ENCODE peak calls at places on chromosomes 2 and 18, in five cellular contexts. C is thyroid gland, P is tibial nerve, Y is lower leg skin, W is cardiac fibroblast. U is an unnamed sample.

GRCh38 chr2:233031556-233032500 is 644 bp upstream of the NEU2 start:
- DNase-seq in C (no peak), W (no peak), Y (no peak), P (no peak), U (no peak)

GRCh38 chr2:72150157-72150960 is 2.7 kb upstream of the CYP26B1 start:
- DNase-seq in Y (peak), W (peak), C (peak), P (peak), U (peak)

GRCh38 chr2:200378652-200379290 is 72.3 kb downstream of the SPATS2L start:
- DNase-seq in P (no peak), C (no peak), W (peak), Y (no peak), U (no peak)

GRCh38 chr2:66899648-66900047 is 464.7 kb downstream of the MEIS1 start:
- DNase-seq in P (no peak), C (no peak), W (no peak), Y (no peak), U (no peak)

GRCh38 chr2:101823347-101823791 is 125.9 kb downstream of the MAP4K4 start:
- DNase-seq in C (peak), P (peak), W (peak), Y (peak), U (no peak)

GRCh38 chr2:38386377-38386776 is 9.3 kb upstream of the ATL2 start:
- DNase-seq in Y (no peak), P (no peak), C (no peak), W (no peak), U (no peak)

GRCh38 chr2:169010633-169011460 is 20.3 kb downstream of the ABCB11 start:
- DNase-seq in P (no peak), W (peak), Y (no peak), C (no peak), U (no peak)

GRCh38 chr18:23259701-23260661 is 124.7 kb downstream of the CABLES1 start:
- DNase-seq in C (peak), W (peak), Y (peak), P (peak), U (peak)

GRCh38 chr2:147094077-147094476 is 750.8 kb upstream of the ACVR2A start:
- DNase-seq in C (no peak), P (no peak), W (no peak), Y (no peak), U (no peak)

GRCh38 chr2:241036397-241036963 is 38.1 kb downstream of the SNED1 start:
- DNase-seq in W (peak), C (peak), Y (peak), P (no peak), U (peak)

GRCh38 chr2:176584333-176584732 is 315.1 kb downstream of the MTX2 start:
- DNase-seq in C (no peak), P (no peak), Y (no peak), W (peak), U (no peak)

GRCh38 chr2:74291891-74292621 is 51.2 kb downstream of the SLC4A5 start:
- DNase-seq in P (no peak), C (peak), Y (no peak), W (no peak), U (no peak)
- TF ChIP-seq CTCF in P (no peak), C (no peak), Y (no peak), W (no peak), U (no peak)

GRCh38 chr18:74623047-74623816 is 25.6 kb downstream of the ZNF407 start:
- DNase-seq in C (peak), P (no peak), Y (no peak), W (peak), U (no peak)
- TF ChIP-seq CTCF in C (no peak), P (no peak), Y (peak), W (peak), U (no peak)

GRCh38 chr2:238241970-238242369 is 2.1 kb upstream of the HES6 start:
- DNase-seq in Y (no peak), W (no peak), C (no peak), P (no peak), U (no peak)
- TF ChIP-seq CTCF in Y (no peak), W (no peak), C (no peak), P (no peak), U (no peak)

GRCh38 chr2:133568172-133568571 is at the start of gene NCKAP5:
- DNase-seq in C (peak), W (peak), Y (peak), P (no peak), U (no peak)
- TF ChIP-seq CTCF in C (no peak), W (peak), Y (no peak), P (peak), U (no peak)

GRCh38 chr2:156834431-156834830 is 398.3 kb downstream of the GPD2 start:
- DNase-seq in C (no peak), P (no peak), W (no peak), Y (no peak), U (no peak)
- TF ChIP-seq CTCF in C (no peak), P (no peak), W (no peak), Y (no peak), U (no peak)

DNA sequence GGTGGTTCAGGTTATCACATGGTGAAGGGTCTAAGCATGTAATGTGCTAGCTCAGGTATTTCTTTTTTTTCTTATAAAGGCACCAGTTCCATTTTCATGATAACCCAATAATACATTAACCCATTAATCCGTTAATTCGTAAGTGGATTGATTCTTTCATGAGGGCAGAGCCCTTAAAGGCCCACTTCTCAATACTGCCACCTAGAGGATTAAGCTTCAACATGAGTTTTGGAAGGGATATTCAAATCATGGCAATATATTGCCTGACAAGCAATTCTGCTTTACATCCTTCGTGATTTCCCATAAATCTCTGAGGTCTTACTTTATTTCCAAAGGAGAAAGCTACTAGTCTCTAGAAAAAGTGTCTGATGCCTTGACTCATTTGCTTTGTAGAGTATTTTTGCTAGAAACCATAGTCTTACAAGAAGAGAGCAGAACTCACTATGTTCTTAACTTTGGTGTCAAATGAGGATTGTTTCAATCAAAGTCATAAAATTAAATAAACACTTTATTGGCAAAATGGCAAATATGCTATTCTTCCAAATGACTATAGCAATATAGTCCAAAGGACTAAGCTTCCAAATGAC is 271.3 kb downstream of the KCNS3 start:
- DNase-seq in P (no peak), W (peak), Y (no peak), C (no peak), U (peak)
- TF ChIP-seq CTCF in P (peak), W (peak), Y (no peak), C (peak), U (peak)

GRCh38 chr2:189347540-189347939 is 93.7 kb upstream of the WDR75 start:
- DNase-seq in Y (peak), C (peak), P (no peak), W (peak), U (peak)
- TF ChIP-seq CTCF in Y (no peak), C (no peak), P (peak), W (peak), U (no peak)

GRCh38 chr18:56641714-56642331 is 3.4 kb upstream of the TXNL1 start:
- DNase-seq in Y (no peak), C (no peak), W (peak), P (no peak), U (no peak)

GRCh38 chr18:56650056-56650455 is 1.1 kb upstream of the WDR7 start:
- DNase-seq in P (no peak), W (no peak), Y (no peak), C (no peak), U (no peak)

GRCh38 chr18:56648307-56648706 is 2.9 kb upstream of the WDR7 start:
- DNase-seq in W (no peak), P (no peak), C (no peak), Y (no peak), U (no peak)

GRCh38 chr18:56647071-56647470 is 4.1 kb upstream of the WDR7 start:
- DNase-seq in C (no peak), Y (no peak), P (no peak), W (no peak), U (no peak)

GRCh38 chr18:56645415-56646016 is 5.6 kb upstream of the WDR7 start:
- DNase-seq in P (no peak), Y (no peak), W (peak), C (no peak), U (no peak)
- TF ChIP-seq CTCF in P (no peak), Y (no peak), W (peak), C (peak), U (peak)

U was measured in GM13976.